ENCODE peak calls at places on chromosomes 6 and 20, in six cellular contexts. V, S, J, Y, W and C are unnamed samples. For H3K4me1, the result is how much of the 10 kb centered on the place peaks cover.

GRCh38 chr20:50192364-50193168 is 1.9 kb downstream of the CEBPB start:
- DNase-seq in V (peak), S (peak), J (peak), Y (peak), W (peak), C (peak)

GRCh38 chr6:112356994-112357393 is 9.9 kb downstream of the RFPL4B start:
- DNase-seq in V (no peak), S (no peak), J (no peak), Y (no peak), W (no peak), C (no peak)

GRCh38 chr20:43191946-43192847 is 2.5 kb upstream of the PTPRT start:
- DNase-seq in V (no peak), S (peak), J (peak), Y (no peak), W (no peak), C (peak)

GRCh38 chr6:170287371-170287876 is 3.5 kb downstream of the DLL1 start:
- DNase-seq in V (peak), S (no peak), J (peak), Y (no peak), W (no peak), C (no peak)

GRCh38 chr6:72413884-72414283 is 208.0 kb upstream of the KCNQ5 start:
- DNase-seq in V (peak), S (no peak), J (no peak), Y (no peak), W (no peak), C (peak)

GRCh38 chr6:82783587-82784253 is 281.9 kb downstream of the UBE3D start:
- DNase-seq in V (no peak), S (no peak), J (no peak), Y (no peak), W (no peak), C (no peak)

GRCh38 chr6:54426995-54427394 is 118.8 kb downstream of the TINAG start:
- DNase-seq in V (no peak), S (no peak), J (no peak), Y (no peak), W (no peak), C (no peak)

GRCh38 chr20:50868509-50869495 is 62.4 kb downstream of the ADNP start:
- DNase-seq in V (no peak), S (no peak), J (no peak), Y (no peak), W (no peak), C (peak)

GRCh38 chr6:129748212-129748900 is 38.4 kb upstream of the ARHGAP18 start:
- DNase-seq in V (peak), S (peak), J (no peak), Y (peak), W (no peak), C (peak)

GRCh38 chr20:63541371-63541770 is 4.2 kb upstream of the PTK6 start:
- DNase-seq in V (no peak), S (no peak), J (no peak), Y (no peak), W (no peak), C (no peak)
- H3K27ac ChIP-seq in V (peak), S (no peak), J (no peak), Y (no peak), W (no peak), C (no peak)

DNA sequence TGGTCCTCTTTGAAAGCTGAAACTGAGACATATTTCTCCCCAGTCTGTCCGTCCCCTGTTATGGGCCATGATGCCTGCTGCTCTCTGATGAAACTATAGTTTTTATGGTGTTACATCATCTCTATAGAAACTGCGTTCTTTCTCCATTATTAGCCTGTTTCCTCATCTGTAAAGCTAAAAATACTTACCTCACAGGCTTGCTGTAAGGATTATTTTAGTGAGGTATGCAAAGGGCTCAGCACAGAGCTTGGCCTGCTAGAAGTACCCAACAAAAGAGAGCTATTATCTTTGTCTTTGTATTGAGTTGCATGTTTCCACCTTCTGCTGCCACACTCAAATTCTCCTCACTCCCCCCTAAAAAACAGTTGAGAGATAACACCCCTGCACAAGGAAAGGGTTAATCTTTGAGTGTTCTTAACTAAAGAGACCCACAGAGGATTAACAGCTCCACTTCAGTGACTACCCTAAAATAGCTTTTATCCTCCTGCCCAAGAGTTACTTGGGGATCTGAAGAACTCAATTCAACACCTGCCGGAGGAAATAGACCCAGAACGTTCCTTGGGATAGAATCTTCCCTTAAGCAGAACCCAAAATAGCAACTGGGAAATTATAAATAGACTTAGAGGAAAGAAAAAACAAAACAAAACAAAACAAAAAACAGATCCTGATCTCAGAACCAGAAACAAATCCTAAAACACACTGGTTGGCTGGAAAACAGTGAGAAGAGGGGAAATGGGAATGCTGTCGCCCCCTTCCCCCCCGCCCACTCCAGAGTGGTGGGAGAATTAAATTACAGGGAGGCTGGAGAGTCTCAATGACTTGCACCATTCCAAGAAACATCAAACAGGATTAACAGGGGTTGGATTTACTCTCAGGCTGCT is 1.8 kb downstream of the PLAGL2 start:
- DNase-seq in V (no peak), S (no peak), J (no peak), Y (no peak), W (no peak), C (no peak)
- TF ChIP-seq POLR2A in V (no peak), S (no peak), J (no peak), Y (no peak), W (no peak), C (no peak)

GRCh38 chr6:15444881-15445280 is 199.0 kb downstream of the JARID2 start:
- DNase-seq in V (no peak), S (no peak), J (peak), Y (no peak), W (no peak), C (peak)
- H3K4me1 ChIP-seq in V (under half), S (under half), J (under half), Y (under half), W (half or more), C (under half)

GRCh38 chr6:44076016-44076365 is 51.3 kb downstream of the MRPL14 start:
- DNase-seq in V (no peak), S (no peak), J (no peak), Y (no peak), W (peak), C (no peak)
- H3K27ac ChIP-seq in V (no peak), S (peak), J (no peak), Y (no peak), W (no peak), C (no peak)

GRCh38 chr6:88165877-88166492 is at the start of gene CNR1:
- DNase-seq in V (peak), S (no peak), J (peak), Y (peak), W (no peak), C (peak)
- TF ChIP-seq POLR2A in V (no peak), S (no peak), J (no peak), Y (no peak), W (peak), C (no peak)

GRCh38 chr6:24940311-24940917 is 4.7 kb upstream of the RIPOR2 start:
- DNase-seq in V (no peak), S (no peak), J (no peak), Y (no peak), W (no peak), C (no peak)
- H3K4me1 ChIP-seq in V (under half), S (under half), J (under half), Y (under half), W (under half), C (under half)

DNA sequence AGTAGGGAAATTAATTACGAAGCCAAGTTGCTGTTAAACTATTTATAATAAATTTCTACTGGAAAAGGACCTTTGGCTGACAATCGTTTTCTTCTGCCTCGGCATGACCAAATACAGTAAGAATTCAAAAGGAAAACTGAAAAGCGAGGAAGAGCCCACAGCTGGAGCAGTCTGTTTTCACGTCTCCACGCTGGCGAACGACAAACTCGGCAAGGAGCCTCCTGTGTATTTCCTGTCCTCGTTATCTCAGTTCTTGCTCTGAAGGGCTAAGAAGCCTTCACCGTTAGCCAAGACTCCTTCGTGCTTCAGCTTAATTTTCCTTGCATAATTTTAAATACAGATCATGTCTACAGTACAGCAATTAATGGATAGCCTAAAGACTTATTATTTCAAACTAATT is 214.3 kb upstream of the PLCB4 start:
- DNase-seq in V (no peak), S (no peak), J (peak), Y (no peak), W (no peak), C (peak)
- H3K27ac ChIP-seq in V (peak), S (no peak), J (peak), Y (no peak), W (peak), C (peak)

GRCh38 chr20:47316776-47317126 is 39.7 kb downstream of the ZMYND8 start:
- DNase-seq in V (no peak), S (no peak), J (no peak), Y (no peak), W (no peak), C (no peak)

GRCh38 chr20:47315339-47315662 is 41.2 kb downstream of the ZMYND8 start:
- DNase-seq in V (no peak), S (no peak), J (no peak), Y (no peak), W (no peak), C (no peak)

GRCh38 chr20:47318596-47319516 is 37.6 kb downstream of the ZMYND8 start:
- DNase-seq in V (peak), S (peak), J (peak), Y (peak), W (peak), C (peak)

GRCh38 chr20:47318027-47318595 is 38.4 kb downstream of the ZMYND8 start:
- DNase-seq in V (no peak), S (no peak), J (no peak), Y (no peak), W (peak), C (no peak)

DNA sequence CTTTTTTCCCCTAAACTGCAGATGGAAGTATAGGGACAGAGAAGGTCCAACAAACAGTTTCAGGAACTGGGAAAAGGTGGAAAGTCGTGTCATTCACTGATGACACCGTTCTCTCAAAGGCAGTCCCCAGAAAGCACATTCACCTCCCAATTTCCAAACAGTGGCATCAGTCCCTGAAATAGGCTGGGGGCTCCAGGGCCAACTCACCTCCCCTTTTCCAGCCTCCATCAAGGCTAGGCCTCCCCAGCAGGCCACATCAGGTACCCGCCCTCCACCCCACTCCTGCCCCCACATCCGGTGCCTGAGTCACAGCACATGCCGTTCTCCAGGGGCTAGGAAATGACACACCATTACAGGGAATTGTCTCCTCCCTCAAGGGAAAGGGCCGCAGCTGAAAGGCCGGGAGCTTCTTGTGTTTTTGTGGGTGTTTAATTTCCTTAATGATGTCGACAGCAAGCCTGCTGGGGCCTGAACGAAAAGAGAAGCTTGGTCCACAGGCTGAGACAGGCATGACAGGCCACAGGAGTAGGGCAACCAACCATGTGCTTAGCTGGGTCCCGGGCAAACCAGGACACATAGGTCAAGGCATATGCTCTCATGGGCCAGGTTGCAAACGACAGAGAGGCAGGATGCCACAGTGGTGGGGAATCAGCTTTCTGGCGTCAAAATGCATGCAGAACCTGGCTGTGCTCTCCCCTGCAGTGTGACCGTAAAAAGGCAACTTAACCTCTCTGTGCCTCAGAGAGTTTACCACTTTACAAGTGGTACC is 39.2 kb downstream of the ZMYND8 start:
- DNase-seq in V (peak), S (peak), J (peak), Y (peak), W (peak), C (peak)
- TF ChIP-seq POLR2A in V (no peak), S (peak), J (no peak), Y (no peak), W (no peak), C (peak)

DNA sequence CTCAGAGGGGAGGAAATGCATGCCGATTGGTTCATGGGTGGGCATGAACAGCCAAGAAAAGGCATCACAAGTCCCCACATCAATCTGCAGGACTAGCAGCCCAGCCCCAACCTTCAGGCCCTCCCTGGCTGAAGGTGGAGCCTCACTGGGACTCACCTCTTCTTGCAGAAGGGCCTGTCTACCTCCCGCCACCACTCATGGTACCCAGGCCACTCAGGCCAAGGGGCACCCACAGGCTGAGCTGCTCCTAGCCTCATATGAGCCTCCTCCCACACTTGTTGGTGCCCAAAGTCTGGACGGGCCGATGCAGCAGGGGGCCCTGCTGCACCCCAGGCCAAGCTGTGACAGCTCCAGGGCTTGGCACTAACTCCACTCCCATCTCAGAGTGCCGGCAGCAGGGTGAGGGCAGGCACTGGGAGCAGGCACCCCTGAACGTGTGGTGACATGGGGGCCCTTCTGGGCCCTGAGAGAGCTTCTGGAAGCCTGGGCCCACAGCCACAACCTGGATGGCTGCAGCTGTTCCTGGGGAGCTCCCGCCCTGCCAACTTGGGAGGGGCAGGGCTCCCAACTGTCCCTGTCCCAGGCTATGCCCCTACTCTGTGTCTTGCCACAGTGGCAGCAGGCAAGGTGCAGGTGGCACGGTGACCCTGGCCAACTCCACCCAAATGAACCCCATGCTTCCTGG is 13.7 kb upstream of the FUT9 start:
- DNase-seq in V (no peak), S (no peak), J (no peak), Y (no peak), W (no peak), C (no peak)
- H3K4me1 ChIP-seq in V (under half), S (under half), J (under half), Y (under half), W (under half), C (under half)

GRCh38 chr6:140398076-140398475 is 1023.6 kb upstream of the CITED2 start:
- DNase-seq in V (no peak), S (no peak), J (no peak), Y (no peak), W (no peak), C (no peak)

GRCh38 chr6:140401666-140402255 is 1027.3 kb upstream of the CITED2 start:
- DNase-seq in V (no peak), S (no peak), J (no peak), Y (no peak), W (no peak), C (no peak)

GRCh38 chr6:140403020-140403419 is 1028.6 kb upstream of the CITED2 start:
- DNase-seq in V (no peak), S (no peak), J (no peak), Y (no peak), W (no peak), C (no peak)
- H3K27ac ChIP-seq in V (no peak), S (no peak), J (no peak), Y (no peak), W (no peak), C (no peak)